ENCODE peak calls at places on chromosomes 16 and 17, in six cellular contexts. A is mucosa of descending colon, B is cardiac muscle cell, Q is cardiac fibroblast, Y is GM12865, F is foreskin fibroblast. W is an unnamed sample.

GRCh38 chr16:67460961-67461360 is 20.0 kb downstream of the ATP6V0D1 start:
- DNase-seq in A (peak), Q (no peak), F (no peak), B (no peak), Y (no peak), W (no peak)

GRCh38 chr16:59886021-59886420 is 1151.9 kb upstream of the GOT2 start:
- DNase-seq in A (no peak), F (peak), B (no peak), Y (no peak), Q (peak), W (no peak)

GRCh38 chr17:41428591-41429326 is 4.4 kb upstream of the KRT37 start:
- DNase-seq in Q (no peak), B (no peak), A (no peak), Y (no peak), F (no peak), W (no peak)

GRCh38 chr17:47230864-47231263 is 21.7 kb downstream of the MYL4 start:
- DNase-seq in Q (no peak), F (no peak), A (no peak), B (no peak), Y (peak), W (no peak)

GRCh38 chr16:29230671-29231091 is 175.8 kb downstream of the NPIPB11 start:
- DNase-seq in Y (no peak), B (peak), A (no peak), Q (no peak), F (peak), W (peak)

GRCh38 chr17:8005357-8005756 is 2.9 kb downstream of the GUCY2D start:
- DNase-seq in A (no peak), Y (no peak), B (no peak), Q (peak), F (no peak), W (no peak)

GRCh38 chr17:29138184-29138955 is 41.8 kb downstream of the MYO18A start:
- DNase-seq in Q (no peak), Y (peak), B (no peak), A (no peak), F (no peak), W (peak)

GRCh38 chr16:28192811-28193529 is 18.8 kb downstream of the XPO6 start:
- DNase-seq in B (no peak), A (peak), Q (no peak), Y (peak), F (no peak), W (no peak)

GRCh38 chr17:37562016-37562745 is 47.0 kb downstream of the SYNRG start:
- DNase-seq in Q (no peak), F (no peak), Y (no peak), B (no peak), A (no peak), W (no peak)

GRCh38 chr17:8126306-8127066 is 2.6 kb upstream of the HES7 start:
- DNase-seq in F (peak), Q (peak), B (peak), A (peak), Y (peak), W (peak)

GRCh38 chr16:3068486-3068885 is 3.0 kb downstream of the IL32 start:
- DNase-seq in F (no peak), B (no peak), Y (no peak), Q (no peak), A (peak), W (no peak)

GRCh38 chr16:75004460-75004859 is 5.6 kb downstream of the ZNRF1 start:
- DNase-seq in B (no peak), F (no peak), Q (no peak), Y (no peak), A (no peak), W (no peak)

GRCh38 chr17:57601328-57601727 is 143.8 kb downstream of the CCDC182 start:
- DNase-seq in Y (no peak), A (no peak), F (no peak), B (no peak), Q (no peak), W (no peak)

GRCh38 chr16:84844049-84844350 is 24.2 kb downstream of the CRISPLD2 start:
- DNase-seq in B (no peak), F (no peak), Q (no peak), A (peak), Y (no peak), W (peak)

GRCh38 chr16:85461814-85462404 is 151.2 kb upstream of the GSE1 start:
- DNase-seq in Q (peak), B (peak), A (no peak), F (no peak), Y (no peak), W (peak)

GRCh38 chr17:80761421-80761871 is 216.8 kb downstream of the RPTOR start:
- DNase-seq in A (no peak), F (peak), Y (no peak), B (no peak), Q (peak), W (no peak)

GRCh38 chr17:46859996-46860395 is 8.6 kb downstream of the WNT9B start:
- DNase-seq in Q (no peak), Y (no peak), F (no peak), B (no peak), A (no peak), W (no peak)

GRCh38 chr16:4534151-4534790 is 4.3 kb downstream of the CDIP1 start:
- DNase-seq in A (no peak), F (no peak), B (no peak), Q (no peak), Y (no peak), W (no peak)

GRCh38 chr17:7782237-7782636 is 51.8 kb upstream of the KDM6B start:
- DNase-seq in F (peak), Q (peak), A (no peak), Y (no peak), B (no peak), W (no peak)

GRCh38 chr17:68020451-68020779 is 15.1 kb upstream of the KPNA2 start:
- DNase-seq in B (no peak), Q (no peak), A (no peak), Y (no peak), F (no peak), W (no peak)

GRCh38 chr16:17696696-17697095 is 225.9 kb upstream of the XYLT1 start:
- DNase-seq in F (no peak), A (no peak), B (no peak), Y (no peak), Q (no peak), W (no peak)
- TF ChIP-seq CTCF in F (no peak), A (no peak), B (no peak), Y (no peak), Q (no peak), W (no peak)

GRCh38 chr17:50148226-50149098 is 2.0 kb downstream of the PPP1R9B start:
- DNase-seq in Y (peak), A (peak), B (no peak), F (no peak), Q (peak), W (peak)
- TF ChIP-seq CTCF in Y (no peak), A (no peak), B (peak), F (peak), Q (no peak), W (no peak)

GRCh38 chr17:34226011-34226410 is 29.1 kb upstream of the CCL2 start:
- DNase-seq in Y (no peak), B (no peak), Q (no peak), A (no peak), F (no peak), W (no peak)
- TF ChIP-seq CTCF in Y (no peak), B (no peak), Q (no peak), A (no peak), F (no peak), W (no peak)

GRCh38 chr17:69144621-69145255 is 3.0 kb upstream of the ABCA6 start:
- DNase-seq in Q (no peak), Y (peak), A (no peak), B (no peak), F (no peak), W (no peak)
- TF ChIP-seq CTCF in Q (no peak), Y (no peak), A (no peak), B (no peak), F (no peak), W (no peak)

GRCh38 chr16:58756650-58757332 is 22.7 kb upstream of the GOT2 start:
- DNase-seq in A (no peak), F (no peak), B (no peak), Y (no peak), Q (no peak), W (no peak)
- TF ChIP-seq CTCF in A (no peak), F (no peak), B (no peak), Y (no peak), Q (no peak), W (no peak)